ENCODE peak calls at places on chromosomes 6 and 20, in five cellular contexts. O is stimulated activated CD4-positive, alpha-beta T cell treated with anti-CD3 and anti-CD28 coated beads, Interleukin-2, amount 100 ng/mL, for 48 hours; T is cardiac fibroblast; N is cardiac septum; B is heart left ventricle. Q is an unnamed sample.

GRCh38 chr20:14319704-14320103 is 17.7 kb downstream of the FLRT3 start:
- DNase-seq in N (no peak), O (no peak), T (no peak), B (no peak), Q (no peak)

GRCh38 chr20:12740647-12741046 is 268.1 kb upstream of the SPTLC3 start:
- DNase-seq in O (no peak), N (no peak), B (no peak), T (no peak), Q (no peak)

GRCh38 chr20:47502271-47502730 is 614 bp downstream of the NCOA3 start:
- DNase-seq in T (peak; percentile 7), N (no peak), O (no peak), B (no peak), Q (no peak)

GRCh38 chr20:14845199-14846160 is 508.1 kb upstream of the FLRT3 start:
- DNase-seq in N (no peak), B (no peak), T (no peak), O (no peak), Q (no peak)

GRCh38 chr6:38715016-38715809 is at the start of gene DNAH8:
- DNase-seq in O (no peak), B (no peak), T (no peak), N (no peak), Q (no peak)

GRCh38 chr20:56776345-56776744 is 147.2 kb downstream of the TFAP2C start:
- DNase-seq in N (peak; percentile 24), T (no peak), B (no peak), O (no peak), Q (no peak)

GRCh38 chr6:44738652-44739141 is 351.2 kb downstream of the CDC5L start:
- DNase-seq in T (peak; percentile 88), O (no peak), N (no peak), B (no peak), Q (no peak)

GRCh38 chr6:118748311-118749062 is 97.1 kb upstream of the CEP85L start:
- DNase-seq in T (no peak), N (no peak), B (no peak), O (no peak), Q (no peak)

GRCh38 chr6:161319231-161319630 is 45.4 kb upstream of the AGPAT4 start:
- DNase-seq in B (no peak), N (no peak), T (no peak), O (no peak), Q (no peak)

GRCh38 chr6:79463721-79464120 is 73.5 kb downstream of the LCA5 start:
- DNase-seq in B (no peak), T (no peak), O (no peak), N (no peak), Q (no peak)

GRCh38 chr6:35214869-35215664 is 1.3 kb downstream of the SCUBE3 start:
- DNase-seq in T (no peak), N (no peak), B (no peak), O (no peak), Q (no peak)

GRCh38 chr6:138977646-138978167 is 10.3 kb downstream of the REPS1 start:
- DNase-seq in N (no peak), B (no peak), O (no peak), T (no peak), Q (no peak)

GRCh38 chr6:29301401-29301800 is at the start of gene OR14J1:
- DNase-seq in N (no peak), B (no peak), T (no peak), O (no peak), Q (no peak)

GRCh38 chr6:84773431-84774173 is 9.2 kb upstream of the TBX18 start:
- DNase-seq in T (peak; percentile 69), B (peak; percentile 41), O (no peak), N (no peak), Q (no peak)

GRCh38 chr6:136920216-136920857 is 1.8 kb upstream of the SLC35D3 start:
- DNase-seq in N (no peak), O (no peak), T (peak; percentile 11), B (no peak), Q (no peak)

GRCh38 chr6:100160913-100161312 is 166.9 kb upstream of the MCHR2 start:
- DNase-seq in O (no peak), B (no peak), T (no peak), N (no peak), Q (no peak)

GRCh38 chr6:166765234-166765541 is 138.1 kb upstream of the RPS6KA2 start:
- DNase-seq in T (no peak), B (no peak), N (peak; percentile 19), O (no peak), Q (no peak)

GRCh38 chr6:138084904-138085838 is 22.0 kb downstream of the PERP start:
- DNase-seq in B (no peak), N (no peak), O (no peak), T (no peak), Q (no peak)

GRCh38 chr20:46916244-46916603 is 21.6 kb downstream of the EYA2 start:
- DNase-seq in N (no peak), T (no peak), B (no peak), O (no peak), Q (no peak)

GRCh38 chr20:60046011-60046413 is 87.8 kb downstream of the CDH26 start:
- DNase-seq in O (no peak), B (no peak), T (no peak), N (no peak), Q (no peak)

GRCh38 chr6:88004707-88005106 is 42.9 kb upstream of the SPACA1 start:
- DNase-seq in N (no peak), T (peak; percentile 29), O (no peak), B (no peak), Q (no peak)

GRCh38 chr6:156269751-156270369 is 507.3 kb upstream of the ARID1B start:
- DNase-seq in O (no peak), T (no peak), B (no peak), N (no peak), Q (no peak)

GRCh38 chr6:74333406-74333805 is 637.4 kb downstream of the CD109 start:
- DNase-seq in T (peak; percentile 18), N (no peak), B (no peak), O (no peak), Q (no peak)

GRCh38 chr6:30685977-30686907 is at the start of gene PPP1R18:
- DNase-seq in N (peak; percentile 96), B (peak; percentile 91), T (peak; percentile 74), O (peak; percentile 82), Q (no peak)